ENCODE peak calls at places on chromosomes 11 and 22, in six cellular contexts. M, O, Y, V, B and A are unnamed samples.

GRCh38 chr22:49583886-49584505 is 243.7 kb downstream of the BRD1 start:
- DNase-seq in Y (no peak), M (no peak), B (no peak), V (no peak), O (no peak), A (no peak)

GRCh38 chr22:23122216-23122957 is 19.4 kb downstream of the RSPH14 start:
- DNase-seq in M (no peak), V (no peak), Y (no peak), O (peak), B (no peak), A (no peak)

GRCh38 chr22:48333816-48334735 is 1493.6 kb downstream of the BRD1 start:
- DNase-seq in B (no peak), V (no peak), O (no peak), M (no peak), Y (no peak), A (no peak)

GRCh38 chr11:97140885-97141494 is 751.2 kb downstream of the JRKL start:
- DNase-seq in O (no peak), B (no peak), Y (no peak), V (peak), M (no peak), A (peak)

GRCh38 chr11:63687845-63688244 is 6.5 kb downstream of the RTN3 start:
- DNase-seq in V (no peak), Y (no peak), M (no peak), B (no peak), O (no peak), A (no peak)

GRCh38 chr22:49657275-49657973 is 170.2 kb downstream of the BRD1 start:
- DNase-seq in M (no peak), V (no peak), B (peak), Y (no peak), O (peak), A (no peak)

GRCh38 chr11:69533296-69534165 is 52.1 kb downstream of the LINC01488 start:
- DNase-seq in B (no peak), Y (no peak), V (no peak), M (no peak), O (no peak), A (no peak)

GRCh38 chr11:47603295-47603694 is 9.1 kb upstream of the C1QTNF4 start:
- DNase-seq in M (no peak), O (no peak), V (no peak), B (no peak), Y (no peak), A (no peak)

GRCh38 chr11:61482513-61482912 is 26.0 kb upstream of the LRRC10B start:
- DNase-seq in O (peak), V (no peak), Y (peak), B (no peak), M (peak), A (peak)

GRCh38 chr22:23242473-23243001 is 62.2 kb downstream of the BCR start:
- DNase-seq in M (peak), O (no peak), Y (peak), B (no peak), V (no peak), A (peak)

GRCh38 chr11:19935507-19935906 is 222.9 kb downstream of the NAV2 start:
- DNase-seq in B (no peak), O (no peak), M (peak), V (no peak), Y (no peak), A (peak)

GRCh38 chr11:92697461-92698314 is 271.8 kb upstream of the MTNR1B start:
- DNase-seq in M (no peak), B (no peak), V (no peak), Y (no peak), O (no peak), A (no peak)
- TF ChIP-seq CREB1 in M (no peak), B (no peak), V (no peak), Y (no peak), O (no peak), A (no peak)

DNA sequence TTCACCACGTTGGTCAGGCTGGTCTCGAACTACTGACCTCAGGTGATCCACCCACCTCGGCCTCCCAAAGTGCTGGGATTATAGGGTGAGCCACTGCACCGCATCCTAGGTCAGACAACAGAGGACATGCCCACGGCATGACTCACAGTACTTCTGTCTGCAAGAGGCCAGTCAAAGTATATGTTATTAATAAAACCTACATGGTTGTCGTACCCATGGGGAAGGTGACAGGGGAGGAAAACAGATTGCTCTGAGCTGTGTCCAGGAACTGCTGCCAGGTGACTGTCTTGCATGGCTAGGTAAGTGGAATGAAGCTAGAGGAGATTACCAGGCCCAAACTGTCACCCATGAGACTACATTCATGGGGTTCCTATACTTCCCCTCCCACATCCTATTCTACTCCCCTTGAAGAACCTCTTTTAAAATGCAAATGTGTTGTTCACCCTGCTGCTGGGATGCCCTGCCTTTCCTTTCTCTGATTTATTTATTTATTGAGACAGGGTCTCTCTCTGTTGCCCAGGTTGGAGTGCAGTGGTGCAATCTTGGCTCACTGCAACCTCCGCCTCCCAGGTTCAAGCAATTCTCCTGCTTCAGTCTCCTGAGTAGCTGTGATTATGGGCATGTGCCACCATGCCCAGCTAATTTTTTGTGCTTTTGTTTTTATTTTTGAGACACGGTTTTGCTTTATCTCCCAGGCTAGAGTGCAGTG is 2.0 kb upstream of the NLRX1 start:
- DNase-seq in V (peak), Y (no peak), M (no peak), O (no peak), B (no peak), A (no peak)
- TF ChIP-seq CREB1 in V (no peak), Y (no peak), M (no peak), O (no peak), B (no peak), A (no peak)

GRCh38 chr11:843818-844692 is 1.4 kb downstream of the TSPAN4 start:
- DNase-seq in M (peak), O (peak), B (no peak), Y (peak), V (peak), A (peak)
- TF ChIP-seq CREB1 in M (no peak), O (no peak), B (no peak), Y (peak), V (no peak), A (no peak)

GRCh38 chr11:72534859-72535547 is 100.7 kb upstream of the CLPB start:
- DNase-seq in Y (no peak), M (peak), B (no peak), V (no peak), O (no peak), A (peak)
- TF ChIP-seq CREB1 in Y (no peak), M (no peak), B (no peak), V (no peak), O (no peak), A (no peak)

DNA sequence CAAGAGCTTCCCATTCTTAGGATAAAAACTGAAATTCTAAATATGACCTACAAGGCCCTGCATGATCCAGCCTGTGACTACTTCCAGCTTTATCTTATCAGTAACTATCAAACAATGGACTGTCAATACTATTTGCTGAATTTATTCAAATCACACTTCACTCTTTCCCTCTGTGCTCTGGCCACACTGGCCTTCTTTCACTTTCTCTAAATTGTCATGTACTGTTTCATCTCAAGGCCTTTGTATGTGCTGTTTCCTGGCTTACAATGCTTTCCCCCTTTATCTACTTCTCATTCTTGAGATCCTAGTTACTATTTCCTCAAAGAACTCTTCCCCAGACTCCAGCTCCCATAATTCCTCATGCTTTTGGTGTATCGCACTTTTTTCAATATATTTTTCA is 5.6 kb downstream of the TIMM10B start:
- DNase-seq in B (no peak), M (no peak), Y (no peak), O (no peak), V (no peak), A (no peak)
- TF ChIP-seq CREB1 in B (no peak), M (no peak), Y (no peak), O (no peak), V (no peak), A (no peak)